ENCODE peak calls at places on chromosomes 11 and 22, in seven cellular contexts. A is CD8-positive, alpha-beta T cell; N is BE2C; T is AG04449; C is upper lobe of left lung; I is dorsolateral prefrontal cortex; K is AG04450. V is an unnamed sample.

GRCh38 chr22:19824197-19825015 is 30.3 kb downstream of the GNB1L start:
- DNase-seq in A (no peak), N (peak), T (no peak), C (peak), I (peak), K (no peak), V (no peak)

GRCh38 chr22:46963672-46964545 is 201.5 kb downstream of the TBC1D22A start:
- DNase-seq in A (no peak), N (no peak), T (no peak), C (no peak), I (no peak), K (no peak), V (no peak)

GRCh38 chr11:74279256-74279655 is 32.2 kb downstream of the P4HA3 start:
- DNase-seq in A (no peak), N (no peak), T (no peak), C (no peak), I (no peak), K (no peak), V (no peak)

GRCh38 chr11:79087238-79087956 is 353.4 kb downstream of the TENM4 start:
- DNase-seq in A (no peak), N (no peak), T (peak), C (no peak), I (no peak), K (no peak), V (peak)

GRCh38 chr11:122202951-122203456 is 87.0 kb upstream of the BLID start:
- DNase-seq in A (no peak), N (peak), T (no peak), C (peak), I (peak), K (peak), V (no peak)

GRCh38 chr11:128208329-128209220 is 378.8 kb downstream of the ETS1 start:
- DNase-seq in A (no peak), N (no peak), T (peak), C (no peak), I (no peak), K (peak), V (peak)

GRCh38 chr22:30922151-30922611 is 46.4 kb downstream of the MORC2 start:
- DNase-seq in A (peak), N (no peak), T (no peak), C (peak), I (peak), K (no peak), V (no peak)

GRCh38 chr22:44661070-44661469 is 40.9 kb upstream of the PRR5 start:
- DNase-seq in A (no peak), N (no peak), T (no peak), C (no peak), I (no peak), K (no peak), V (no peak)

GRCh38 chr22:29078869-29079207 is 6.0 kb downstream of the KREMEN1 start:
- DNase-seq in A (no peak), N (no peak), T (no peak), C (no peak), I (no peak), K (no peak), V (no peak)

GRCh38 chr11:94193288-94193687 is 64.6 kb downstream of the PANX1 start:
- DNase-seq in A (no peak), N (no peak), T (no peak), C (no peak), I (peak), K (no peak), V (peak)

GRCh38 chr11:101127699-101128570 is 1.7 kb downstream of the PGR start:
- DNase-seq in A (no peak), N (peak), T (no peak), C (peak), I (no peak), K (no peak), V (no peak)

GRCh38 chr22:44192098-44192810 is 11.5 kb downstream of the PARVG start:
- DNase-seq in A (peak), N (peak), T (no peak), C (peak), I (peak), K (no peak), V (no peak)

GRCh38 chr11:122115520-122116343 is at the start of gene BLID:
- DNase-seq in A (no peak), N (peak), T (no peak), C (no peak), I (peak), K (no peak), V (no peak)

GRCh38 chr11:59954219-59954847 is 9.5 kb upstream of the OOSP4A start:
- DNase-seq in A (no peak), N (no peak), T (no peak), C (no peak), I (no peak), K (no peak), V (no peak)

GRCh38 chr11:2901854-2902783 is 16.5 kb upstream of the CDKN1C start:
- DNase-seq in A (peak), N (peak), T (peak), C (peak), I (peak), K (peak), V (peak)

GRCh38 chr11:100918551-100919500 is 210.8 kb downstream of the PGR start:
- DNase-seq in A (no peak), N (peak), T (no peak), C (no peak), I (no peak), K (no peak), V (no peak)

GRCh38 chr11:95567685-95568084 is 221.9 kb downstream of the FAM76B start:
- DNase-seq in A (no peak), N (no peak), T (peak), C (no peak), I (no peak), K (no peak), V (no peak)

GRCh38 chr22:39479254-39479653 is 22.4 kb downstream of the MGAT3 start:
- DNase-seq in A (peak), N (no peak), T (no peak), C (no peak), I (no peak), K (no peak), V (no peak)

GRCh38 chr11:15113381-15113780 is 1.3 kb upstream of the INSC start:
- DNase-seq in A (no peak), N (no peak), T (no peak), C (no peak), I (no peak), K (no peak), V (no peak)

GRCh38 chr11:43071338-43071737 is 240.5 kb upstream of the API5 start:
- DNase-seq in A (no peak), N (no peak), T (no peak), C (no peak), I (no peak), K (no peak), V (no peak)

GRCh38 chr11:69598147-69598546 is 42.8 kb upstream of the CCND1 start:
- DNase-seq in A (no peak), N (peak), T (no peak), C (no peak), I (no peak), K (no peak), V (no peak)

GRCh38 chr22:24435861-24436351 is 8.5 kb downstream of the ADORA2A start:
- DNase-seq in A (no peak), N (no peak), T (no peak), C (no peak), I (peak), K (no peak), V (no peak)

GRCh38 chr11:90722552-90723190 is 499.8 kb upstream of the CHORDC1 start:
- DNase-seq in A (no peak), N (no peak), T (no peak), C (no peak), I (no peak), K (no peak), V (no peak)

GRCh38 chr11:11519184-11519583 is 102.6 kb downstream of the GALNT18 start:
- DNase-seq in A (no peak), N (peak), T (no peak), C (peak), I (no peak), K (no peak), V (no peak)

GRCh38 chr11:57644748-57645715 is 4.7 kb downstream of the YPEL4 start:
- DNase-seq in A (peak), N (peak), T (no peak), C (no peak), I (peak), K (no peak), V (peak)

GRCh38 chr11:115980336-115980735 is 476.1 kb upstream of the CADM1 start:
- DNase-seq in A (no peak), N (no peak), T (no peak), C (no peak), I (no peak), K (no peak), V (no peak)

GRCh38 chr11:115974703-115975102 is 470.5 kb upstream of the CADM1 start:
- DNase-seq in A (no peak), N (no peak), T (no peak), C (no peak), I (no peak), K (no peak), V (no peak)
- H3K4me3 ChIP-seq in A (no peak), N (no peak), T (no peak), C (no peak), I (no peak), K (no peak), V (no peak)

DNA sequence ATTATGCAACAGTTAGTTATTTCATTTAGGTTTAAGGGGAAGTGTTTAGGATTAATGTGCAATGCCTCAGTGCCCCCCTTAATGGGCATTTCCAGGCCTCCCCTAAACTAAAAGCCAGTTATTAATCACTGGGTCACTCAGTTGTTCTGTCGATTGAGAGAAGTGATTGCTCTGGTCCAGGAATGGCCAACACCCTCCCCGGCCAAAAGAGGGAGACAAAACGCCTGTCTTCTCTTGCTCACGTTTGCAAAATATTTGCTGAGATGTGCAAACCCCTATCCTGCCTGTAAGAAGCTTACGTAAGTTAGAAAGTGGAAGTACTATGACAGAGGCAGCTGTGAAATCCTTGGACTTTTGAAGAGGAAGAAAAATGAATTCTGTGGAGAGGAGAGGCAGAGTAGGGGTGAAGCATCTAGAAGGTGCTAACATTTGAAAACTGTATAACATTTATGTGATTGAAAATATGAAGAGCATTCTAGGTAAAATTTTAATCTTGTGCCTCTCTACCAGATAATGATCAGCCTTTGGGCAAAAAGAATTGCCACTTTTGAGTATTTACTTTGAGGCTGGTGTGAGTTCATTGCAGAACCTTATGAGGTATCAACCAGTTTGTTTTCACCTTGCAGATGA is 37.7 kb downstream of the NTM start:
- DNase-seq in A (no peak), N (no peak), T (no peak), C (no peak), I (no peak), K (no peak), V (no peak)
- TF ChIP-seq CTCF in A (no peak), N (no peak), T (peak), C (peak), I (peak), K (peak), V (peak)

GRCh38 chr11:28026634-28027290 is 81.2 kb downstream of the KIF18A start:
- DNase-seq in A (no peak), N (no peak), T (no peak), C (no peak), I (no peak), K (no peak), V (no peak)
- H3K4me3 ChIP-seq in A (no peak), N (no peak), T (no peak), C (no peak), I (no peak), K (no peak), V (no peak)

DNA sequence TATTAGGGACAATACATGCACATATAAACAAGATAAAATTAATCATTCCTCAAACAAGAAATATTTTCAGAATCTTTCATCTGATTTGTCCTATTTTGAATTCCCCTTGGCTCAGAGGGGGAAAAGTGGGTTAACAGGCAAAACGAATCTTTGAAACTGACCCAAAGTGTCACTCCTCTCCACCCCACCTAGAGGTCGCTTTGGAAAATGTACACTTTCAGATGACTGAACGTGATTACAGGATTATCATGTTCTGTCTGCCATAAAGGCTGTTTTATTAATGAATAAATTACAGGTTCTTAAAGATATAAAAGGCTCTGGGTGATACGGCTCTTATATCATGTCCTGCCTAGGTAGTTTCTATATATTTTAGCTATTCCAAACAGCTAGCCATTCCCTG is 1735.0 kb downstream of the LRRC4C start:
- DNase-seq in A (no peak), N (no peak), T (no peak), C (no peak), I (no peak), K (no peak), V (no peak)
- TF ChIP-seq CTCF in A (no peak), N (peak), T (no peak), C (no peak), I (no peak), K (no peak), V (no peak)

GRCh38 chr11:126284829-126285228 is 1.9 kb downstream of the TIRAP start:
- DNase-seq in A (peak), N (peak), T (peak), C (no peak), I (peak), K (peak), V (peak)
- H3K4me3 ChIP-seq in A (no peak), N (no peak), T (no peak), C (no peak), I (no peak), K (no peak), V (no peak)